ENCODE peak calls at places on chromosomes 5 and 9, in five cellular contexts. One of them, this sample, is unnamed.

GRCh38 chr9:87206064-87206661 is 258.9 kb upstream of the GAS1 start:
- DNase-seq in caudate nucleus: no peak
- DNase-seq in T-cell: no peak
- DNase-seq in GM12865: no peak
- DNase-seq in activated CD4-positive, alpha-beta memory T cell treated with anti-CD3 and anti-CD28 coated beads for 36 hours: no peak
- DNase-seq in this sample: no peak

GRCh38 chr5:149439899-149440655 is 61.0 kb upstream of the IL17B start:
- DNase-seq in caudate nucleus: no peak
- DNase-seq in T-cell: no peak
- DNase-seq in GM12865: no peak
- DNase-seq in activated CD4-positive, alpha-beta memory T cell treated with anti-CD3 and anti-CD28 coated beads for 36 hours: peak; percentile 48
- DNase-seq in this sample: no peak

GRCh38 chr5:150137997-150138396 is 17.6 kb downstream of the PDGFRB start:
- DNase-seq in caudate nucleus: no peak
- DNase-seq in T-cell: no peak
- DNase-seq in GM12865: no peak
- DNase-seq in activated CD4-positive, alpha-beta memory T cell treated with anti-CD3 and anti-CD28 coated beads for 36 hours: no peak
- DNase-seq in this sample: no peak

GRCh38 chr5:10484774-10485141 is 43.1 kb downstream of the ROPN1L start:
- DNase-seq in caudate nucleus: no peak
- DNase-seq in T-cell: no peak
- DNase-seq in GM12865: no peak
- DNase-seq in activated CD4-positive, alpha-beta memory T cell treated with anti-CD3 and anti-CD28 coated beads for 36 hours: no peak
- DNase-seq in this sample: no peak

GRCh38 chr5:179129607-179130071 is 69.5 kb downstream of the ZNF354C start:
- DNase-seq in caudate nucleus: no peak
- DNase-seq in T-cell: no peak
- DNase-seq in GM12865: no peak
- DNase-seq in activated CD4-positive, alpha-beta memory T cell treated with anti-CD3 and anti-CD28 coated beads for 36 hours: no peak
- DNase-seq in this sample: no peak

GRCh38 chr9:126813072-126813471 is 8.2 kb downstream of the ZBTB43 start:
- DNase-seq in caudate nucleus: no peak
- DNase-seq in T-cell: no peak
- DNase-seq in GM12865: no peak
- DNase-seq in activated CD4-positive, alpha-beta memory T cell treated with anti-CD3 and anti-CD28 coated beads for 36 hours: no peak
- DNase-seq in this sample: no peak

GRCh38 chr5:33272288-33272687 is 168.5 kb upstream of the TARS1 start:
- DNase-seq in caudate nucleus: no peak
- DNase-seq in T-cell: no peak
- DNase-seq in GM12865: no peak
- DNase-seq in activated CD4-positive, alpha-beta memory T cell treated with anti-CD3 and anti-CD28 coated beads for 36 hours: no peak
- DNase-seq in this sample: no peak

GRCh38 chr9:6209966-6210365 is 5.6 kb upstream of the IL33 start:
- DNase-seq in caudate nucleus: no peak
- DNase-seq in T-cell: no peak
- DNase-seq in GM12865: no peak
- DNase-seq in activated CD4-positive, alpha-beta memory T cell treated with anti-CD3 and anti-CD28 coated beads for 36 hours: no peak
- DNase-seq in this sample: no peak

GRCh38 chr5:78280261-78280660 is 14.2 kb downstream of the AP3B1 start:
- DNase-seq in caudate nucleus: peak; percentile 8
- DNase-seq in T-cell: no peak
- DNase-seq in GM12865: no peak
- DNase-seq in activated CD4-positive, alpha-beta memory T cell treated with anti-CD3 and anti-CD28 coated beads for 36 hours: no peak
- DNase-seq in this sample: no peak

GRCh38 chr9:133428579-133429215 is 6.5 kb downstream of the ADAMTS13 start:
- DNase-seq in caudate nucleus: no peak
- DNase-seq in T-cell: no peak
- DNase-seq in GM12865: peak; percentile 31
- DNase-seq in activated CD4-positive, alpha-beta memory T cell treated with anti-CD3 and anti-CD28 coated beads for 36 hours: no peak
- DNase-seq in this sample: no peak

GRCh38 chr5:155021858-155022257 is 8.3 kb downstream of the KIF4B start:
- DNase-seq in caudate nucleus: no peak
- DNase-seq in T-cell: no peak
- DNase-seq in GM12865: peak; percentile 19
- DNase-seq in activated CD4-positive, alpha-beta memory T cell treated with anti-CD3 and anti-CD28 coated beads for 36 hours: no peak
- DNase-seq in this sample: no peak

This sample was measured in naive thymus-derived CD4-positive, alpha-beta T cell.